ENCODE peak calls at places on chromosomes 4 and X, in four cellular contexts. One of them, this sample, is unnamed. For H3K4me1, the result is how much of the 10 kb centered on the place peaks cover.

GRCh38 chr4:25144870-25145481 is 15.3 kb downstream of the SEPSECS start:
- DNase-seq in HCT116: peak
- DNase-seq in GM12878: no peak
- DNase-seq in K562: peak
- DNase-seq in this sample: no peak

GRCh38 chr4:182010876-182011275 is 232.3 kb upstream of the TENM3 start:
- DNase-seq in HCT116: no peak
- DNase-seq in GM12878: no peak
- DNase-seq in K562: no peak
- DNase-seq in this sample: no peak

GRCh38 chr4:754221-755120 is 48.8 kb downstream of the PCGF3 start:
- DNase-seq in HCT116: no peak
- DNase-seq in GM12878: no peak
- DNase-seq in K562: no peak
- DNase-seq in this sample: no peak

GRCh38 chr4:157521916-157522315 is 301.4 kb downstream of the GRIA2 start:
- DNase-seq in HCT116: no peak
- DNase-seq in GM12878: no peak
- DNase-seq in K562: no peak
- DNase-seq in this sample: no peak

GRCh38 chrX:111460612-111461011 is 48.6 kb upstream of the DCX start:
- DNase-seq in HCT116: no peak
- DNase-seq in GM12878: no peak
- DNase-seq in K562: no peak
- DNase-seq in this sample: no peak

GRCh38 chr4:67531349-67531748 is 14.0 kb downstream of the CENPC start:
- DNase-seq in HCT116: no peak
- DNase-seq in GM12878: no peak
- DNase-seq in K562: no peak
- DNase-seq in this sample: no peak

GRCh38 chrX:34350552-34350951 is 218.4 kb upstream of the FAM47A start:
- DNase-seq in HCT116: no peak
- DNase-seq in GM12878: no peak
- DNase-seq in K562: no peak
- DNase-seq in this sample: no peak

GRCh38 chr4:147732516-147733193 is 767 bp downstream of the ARHGAP10 start:
- DNase-seq in HCT116: no peak
- DNase-seq in GM12878: no peak
- DNase-seq in K562: no peak
- DNase-seq in this sample: no peak

GRCh38 chr4:87949961-87950360 is 25.6 kb upstream of the SPP1 start:
- DNase-seq in HCT116: no peak
- DNase-seq in GM12878: no peak
- DNase-seq in K562: no peak
- DNase-seq in this sample: no peak

GRCh38 chr4:53431052-53431451 is 53.6 kb downstream of the FIP1L1 start:
- DNase-seq in HCT116: no peak
- DNase-seq in GM12878: no peak
- DNase-seq in K562: no peak
- DNase-seq in this sample: no peak

GRCh38 chr4:79609853-79610252 is 201.8 kb upstream of the GK2 start:
- DNase-seq in HCT116: no peak
- DNase-seq in GM12878: no peak
- DNase-seq in K562: no peak
- DNase-seq in this sample: no peak
- TF ChIP-seq EGR1 in HCT116: no peak
- TF ChIP-seq EGR1 in GM12878: no peak
- TF ChIP-seq EGR1 in K562: no peak
- TF ChIP-seq EGR1 in this sample: no peak

DNA sequence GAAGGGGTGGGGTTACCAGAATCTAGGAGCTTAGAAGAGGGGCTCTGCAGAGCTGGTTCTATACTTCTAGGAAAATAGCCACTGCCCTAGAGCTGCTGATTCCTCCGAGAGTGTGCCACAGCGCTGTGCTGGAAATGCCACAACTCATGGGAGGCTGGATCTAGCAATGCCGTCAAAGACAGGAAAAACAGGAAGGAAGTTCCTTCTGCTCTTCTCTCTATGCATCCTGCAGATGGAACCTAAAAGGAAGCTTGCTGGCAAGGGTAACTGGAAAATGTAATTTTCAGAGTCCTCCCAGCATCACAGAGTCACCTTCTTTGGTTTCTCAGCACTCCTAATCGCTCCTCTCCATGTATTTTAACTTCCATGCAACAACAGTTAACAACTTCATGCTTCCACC is 121.2 kb upstream of the TLL1 start:
- DNase-seq in HCT116: no peak
- DNase-seq in GM12878: no peak
- DNase-seq in K562: no peak
- DNase-seq in this sample: no peak
- TF ChIP-seq POLR2A in HCT116: no peak
- TF ChIP-seq POLR2A in GM12878: no peak
- TF ChIP-seq POLR2A in K562: no peak
- TF ChIP-seq POLR2A in this sample: no peak

GRCh38 chr4:121792966-121793365 is 8.2 kb upstream of the EXOSC9 start:
- DNase-seq in HCT116: no peak
- DNase-seq in GM12878: no peak
- DNase-seq in K562: no peak
- DNase-seq in this sample: no peak

GRCh38 chr4:121790976-121791375 is 10.1 kb upstream of the EXOSC9 start:
- DNase-seq in HCT116: no peak
- DNase-seq in GM12878: no peak
- DNase-seq in K562: peak
- DNase-seq in this sample: no peak

GRCh38 chr4:121791481-121791880 is 9.6 kb upstream of the EXOSC9 start:
- DNase-seq in HCT116: no peak
- DNase-seq in GM12878: no peak
- DNase-seq in K562: no peak
- DNase-seq in this sample: no peak

GRCh38 chr4:121796283-121796682 is 4.8 kb upstream of the EXOSC9 start:
- DNase-seq in HCT116: no peak
- DNase-seq in GM12878: no peak
- DNase-seq in K562: no peak
- DNase-seq in this sample: no peak

DNA sequence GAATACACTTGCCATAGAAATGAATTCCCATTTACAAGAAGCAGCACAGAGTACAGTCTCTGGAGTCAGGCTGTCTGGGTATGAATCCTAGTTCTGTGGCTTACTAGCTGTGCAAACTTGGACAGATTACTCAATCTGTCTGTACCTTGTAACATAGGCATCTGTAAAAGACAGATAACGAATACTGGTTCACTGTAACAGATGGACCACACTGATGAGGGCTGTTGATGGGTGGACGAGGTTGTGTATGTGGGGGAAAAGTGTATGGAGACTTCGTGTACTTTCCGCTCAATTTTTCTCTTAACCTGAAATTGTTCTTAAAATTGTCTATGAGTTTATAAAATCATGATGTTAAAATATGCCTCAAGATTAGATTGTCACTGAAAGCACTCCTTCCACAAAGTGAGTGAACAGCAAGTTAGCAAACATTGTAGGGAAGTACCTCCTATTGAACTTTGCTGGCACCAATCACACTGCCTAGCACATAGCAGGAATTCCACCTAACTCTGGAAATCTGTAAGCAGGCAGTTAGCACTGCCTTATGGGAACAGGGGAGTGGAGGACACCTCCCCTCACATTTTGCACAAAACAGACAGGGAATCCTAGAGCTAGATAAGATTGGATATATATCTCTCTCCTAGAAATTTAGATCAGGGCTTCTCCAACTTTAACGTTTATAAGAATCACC is 6.5 kb upstream of the EXOSC9 start:
- DNase-seq in HCT116: no peak
- DNase-seq in GM12878: no peak
- DNase-seq in K562: peak
- DNase-seq in this sample: no peak
- H3K4me1 ChIP-seq in HCT116: under half
- H3K4me1 ChIP-seq in GM12878: under half
- H3K4me1 ChIP-seq in K562: under half
- H3K4me1 ChIP-seq in this sample: under half

GRCh38 chr4:117385531-117385930 is 300.2 kb upstream of the TRAM1L1 start:
- DNase-seq in HCT116: no peak
- DNase-seq in GM12878: no peak
- DNase-seq in K562: no peak
- DNase-seq in this sample: no peak
- TF ChIP-seq EGR1 in HCT116: no peak
- TF ChIP-seq EGR1 in GM12878: no peak
- TF ChIP-seq EGR1 in K562: no peak
- TF ChIP-seq EGR1 in this sample: no peak

DNA sequence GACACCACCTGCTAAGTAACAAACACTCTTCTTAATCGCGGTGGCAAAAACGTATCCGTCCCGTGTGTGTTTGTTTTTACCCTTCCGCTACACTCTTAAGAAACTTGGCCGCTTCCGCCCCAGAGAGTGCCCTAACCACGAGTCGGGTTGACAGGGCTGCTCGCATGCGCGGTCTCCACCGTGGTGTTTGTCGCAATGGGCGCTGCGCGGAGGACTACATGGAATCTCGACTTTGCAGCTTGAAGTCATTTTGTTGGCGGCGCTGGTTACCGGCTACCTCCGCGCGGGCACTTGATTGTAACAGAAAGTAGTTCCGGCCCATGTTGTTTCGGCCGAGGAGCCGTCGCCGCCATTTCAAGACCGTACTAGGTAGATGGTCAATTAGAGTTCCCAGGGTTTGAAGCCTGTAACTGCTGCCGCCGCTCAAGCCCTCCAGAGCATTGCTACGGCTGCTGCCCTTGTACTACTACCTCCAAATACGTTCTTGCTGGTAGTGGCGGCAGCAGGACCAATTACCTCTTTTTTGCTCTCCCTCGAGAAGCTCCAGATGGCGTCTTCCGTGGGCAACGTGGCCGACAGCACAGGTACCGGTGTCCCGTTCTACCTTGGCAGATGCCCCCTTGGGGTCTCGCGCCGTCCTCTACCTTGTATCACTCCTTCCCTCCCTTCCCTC is at the start of gene OGT:
- DNase-seq in HCT116: peak
- DNase-seq in GM12878: peak
- DNase-seq in K562: peak
- DNase-seq in this sample: peak
- TF ChIP-seq POLR2A in HCT116: peak
- TF ChIP-seq POLR2A in GM12878: peak
- TF ChIP-seq POLR2A in K562: peak
- TF ChIP-seq POLR2A in this sample: peak

DNA sequence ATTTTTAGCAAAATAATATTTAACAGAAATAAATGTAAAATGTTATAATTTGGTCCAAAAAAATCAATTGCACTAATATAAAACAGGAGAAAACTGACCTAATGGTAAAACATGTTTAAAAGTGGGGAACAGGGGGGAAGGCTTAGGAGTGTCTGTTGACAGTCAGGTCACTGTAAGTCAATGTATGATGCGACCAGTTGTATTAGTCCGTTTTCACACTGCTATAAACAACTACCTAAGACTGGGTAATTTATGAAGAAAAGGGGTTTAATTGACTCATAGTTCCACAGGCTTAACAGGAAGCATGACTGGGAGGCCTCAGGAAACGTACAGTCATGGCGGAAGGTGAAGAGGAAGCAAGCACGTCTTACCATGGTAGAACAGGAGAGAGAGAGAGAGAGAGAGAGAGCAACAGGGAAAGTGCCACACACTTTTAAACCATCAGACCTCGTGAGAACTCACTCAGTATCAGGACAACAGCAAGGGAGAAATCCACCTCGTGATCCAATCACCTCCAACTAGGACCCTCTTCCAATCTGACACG is 13.0 kb upstream of the PLAC1 start:
- DNase-seq in HCT116: no peak
- DNase-seq in GM12878: no peak
- DNase-seq in K562: no peak
- DNase-seq in this sample: no peak
- H3K4me1 ChIP-seq in HCT116: under half
- H3K4me1 ChIP-seq in GM12878: under half
- H3K4me1 ChIP-seq in K562: under half
- H3K4me1 ChIP-seq in this sample: under half